ENCODE peak calls at places on chromosomes 7 and 10, in seven cellular contexts. C is MM.1S; G is fibroblast of lung; F is CD8-positive, alpha-beta T cell; K is lung; O is GM23248; W is PC-9. U is an unnamed sample.
A peak's percentile ranks its signal among the peaks of the same experiment; 100 is the strongest.

GRCh38 chr7:27102578-27103442 is at the start of gene HOXA2:
- DNase-seq in C (no peak), G (peak; percentile 91), K (no peak), O (no peak), W (no peak), F (no peak), U (no peak)

GRCh38 chr7:21966271-21966670 is 20.6 kb upstream of the CDCA7L start:
- DNase-seq in C (no peak), W (no peak), K (no peak), F (no peak), G (no peak), O (no peak), U (no peak)

GRCh38 chr7:7851381-7851780 is 117.2 kb upstream of the GLCCI1 start:
- DNase-seq in C (no peak), O (no peak), W (no peak), F (no peak), K (no peak), G (no peak), U (no peak)

GRCh38 chr10:117107280-117107679 is 30.8 kb downstream of the VAX1 start:
- DNase-seq in W (no peak), K (no peak), C (no peak), F (no peak), G (no peak), O (no peak), U (no peak)

GRCh38 chr7:81327468-81327867 is 408.6 kb upstream of the SEMA3C start:
- DNase-seq in W (no peak), C (no peak), F (no peak), G (no peak), K (no peak), O (peak; percentile 4), U (no peak)

GRCh38 chr7:13508586-13508985 is 480.9 kb downstream of the ETV1 start:
- DNase-seq in C (no peak), K (no peak), W (no peak), F (no peak), O (peak; percentile 4), G (peak; percentile 25), U (no peak)

GRCh38 chr10:20536381-20536780 is 360.7 kb downstream of the NEBL start:
- DNase-seq in F (no peak), K (no peak), G (no peak), C (no peak), O (no peak), W (no peak), U (no peak)

GRCh38 chr10:132458595-132459251 is 61.7 kb downstream of the PWWP2B start:
- DNase-seq in F (peak; percentile 77), O (peak; percentile 55), K (no peak), G (no peak), W (peak; percentile 48), C (no peak), U (peak; percentile 35)

GRCh38 chr10:68826764-68827591 is at the start of gene STOX1:
- DNase-seq in O (peak; percentile 68), C (peak; percentile 84), F (peak; percentile 54), G (peak; percentile 57), K (peak; percentile 32), W (peak; percentile 81), U (peak; percentile 24)

GRCh38 chr10:132564690-132565089 is 27.1 kb downstream of the INPP5A start:
- DNase-seq in G (no peak), W (no peak), O (no peak), K (no peak), C (no peak), F (no peak), U (no peak)

GRCh38 chr7:29370531-29371314 is 176.1 kb downstream of the CHN2 start:
- DNase-seq in W (no peak), O (peak; percentile 71), C (no peak), G (peak; percentile 7), F (no peak), K (no peak), U (no peak)
- H3K27ac ChIP-seq in W (peak overlapping the region; percentile 68), O (peak overlapping the region; percentile 4), C (no peak overlapping the region), G (no peak overlapping the region), F (no peak overlapping the region), K (peak overlapping the region; percentile 70), U (no peak overlapping the region)

GRCh38 chr10:29922904-29923303 is 136.5 kb downstream of the JCAD start:
- DNase-seq in G (no peak), K (no peak), W (no peak), C (no peak), O (no peak), F (no peak), U (no peak)

GRCh38 chr10:29923416-29923970 is 135.9 kb downstream of the JCAD start:
- DNase-seq in F (no peak), K (no peak), C (no peak), G (no peak), W (no peak), O (no peak), U (no peak)

GRCh38 chr10:29920408-29921070 is 138.8 kb downstream of the JCAD start:
- DNase-seq in W (no peak), F (no peak), O (peak; percentile 17), K (no peak), G (no peak), C (no peak), U (no peak)

GRCh38 chr10:29921071-29921446 is 138.3 kb downstream of the JCAD start:
- DNase-seq in C (no peak), K (no peak), G (no peak), O (no peak), F (no peak), W (no peak), U (no peak)

GRCh38 chr10:29922226-29922625 is 137.2 kb downstream of the JCAD start:
- DNase-seq in C (no peak), G (no peak), F (no peak), K (no peak), O (no peak), W (no peak), U (no peak)
- H3K27ac ChIP-seq in C (no peak overlapping the region), G (no peak overlapping the region), F (no peak overlapping the region), K (no peak overlapping the region), O (no peak overlapping the region), W (no peak overlapping the region), U (no peak overlapping the region)

GRCh38 chr10:125054664-125055273 is 105.6 kb downstream of the CTBP2 start:
- DNase-seq in G (no peak), O (no peak), W (no peak), K (no peak), F (no peak), C (no peak), U (no peak)
- H3K27ac ChIP-seq in G (no peak overlapping the region), O (no peak overlapping the region), W (no peak overlapping the region), K (no peak overlapping the region), F (no peak overlapping the region), C (no peak overlapping the region), U (no peak overlapping the region)

GRCh38 chr10:59064759-59065498 is 111.5 kb upstream of the PHYHIPL start:
- DNase-seq in O (no peak), C (no peak), K (no peak), F (no peak), G (no peak), W (no peak), U (no peak)
- H3K27ac ChIP-seq in O (no peak overlapping the region), C (no peak overlapping the region), K (no peak overlapping the region), F (no peak overlapping the region), G (no peak overlapping the region), W (no peak overlapping the region), U (peak overlapping the region; percentile 80)